ENCODE peak calls at places on chromosomes 1 and 21, in five cellular contexts. One of them, this sample, is unnamed.
A peak's percentile ranks its signal among the peaks of the same experiment; 100 is the strongest.

GRCh38 chr1:53639996-53640695 is 98.8 kb downstream of the GLIS1 start:
- DNase-seq in iris pigment epithelial cell: no peak
- DNase-seq in NCI-H345: no peak
- DNase-seq in caudate nucleus: no peak
- DNase-seq in B cell: peak; percentile 31
- DNase-seq in this sample: no peak

GRCh38 chr1:77511440-77511840 is 171.0 kb downstream of the ZZZ3 start:
- DNase-seq in NCI-H345: no peak
- DNase-seq in B cell: no peak
- DNase-seq in caudate nucleus: no peak
- DNase-seq in iris pigment epithelial cell: peak; percentile 90
- DNase-seq in this sample: no peak

GRCh38 chr1:21659099-21659923 is 9.8 kb downstream of the RAP1GAP start:
- DNase-seq in iris pigment epithelial cell: peak; percentile 35
- DNase-seq in NCI-H345: peak; percentile 82
- DNase-seq in caudate nucleus: peak; percentile 81
- DNase-seq in B cell: peak; percentile 73
- DNase-seq in this sample: peak; percentile 54

GRCh38 chr1:7430047-7430608 is 341.0 kb upstream of the VAMP3 start:
- DNase-seq in NCI-H345: no peak
- DNase-seq in caudate nucleus: no peak
- DNase-seq in B cell: no peak
- DNase-seq in iris pigment epithelial cell: no peak
- DNase-seq in this sample: no peak

GRCh38 chr1:163826500-163826899 is 504.7 kb downstream of the NUF2 start:
- DNase-seq in iris pigment epithelial cell: no peak
- DNase-seq in NCI-H345: peak; percentile 94
- DNase-seq in caudate nucleus: no peak
- DNase-seq in B cell: no peak
- DNase-seq in this sample: peak; percentile 88

GRCh38 chr1:2789164-2789985 is 12.1 kb downstream of the TTC34 start:
- DNase-seq in B cell: no peak
- DNase-seq in iris pigment epithelial cell: no peak
- DNase-seq in NCI-H345: no peak
- DNase-seq in caudate nucleus: no peak
- DNase-seq in this sample: no peak

GRCh38 chr1:16348414-16349182 is 3.7 kb downstream of the FBXO42 start:
- DNase-seq in NCI-H345: no peak
- DNase-seq in caudate nucleus: no peak
- DNase-seq in B cell: no peak
- DNase-seq in iris pigment epithelial cell: peak; percentile 85
- DNase-seq in this sample: no peak

GRCh38 chr1:229024528-229025119 is 246.3 kb upstream of the RAB4A start:
- DNase-seq in iris pigment epithelial cell: peak; percentile 91
- DNase-seq in caudate nucleus: no peak
- DNase-seq in NCI-H345: no peak
- DNase-seq in B cell: no peak
- DNase-seq in this sample: no peak

GRCh38 chr1:171641076-171641864 is 11.2 kb downstream of the MYOC start:
- DNase-seq in iris pigment epithelial cell: no peak
- DNase-seq in NCI-H345: no peak
- DNase-seq in B cell: no peak
- DNase-seq in caudate nucleus: no peak
- DNase-seq in this sample: no peak

GRCh38 chr1:43653893-43654292 is 3.9 kb downstream of the KDM4A start:
- DNase-seq in NCI-H345: no peak
- DNase-seq in B cell: no peak
- DNase-seq in caudate nucleus: no peak
- DNase-seq in iris pigment epithelial cell: no peak
- DNase-seq in this sample: no peak

GRCh38 chr1:169113613-169114119 is 7.2 kb downstream of the ATP1B1 start:
- DNase-seq in NCI-H345: no peak
- DNase-seq in caudate nucleus: no peak
- DNase-seq in B cell: no peak
- DNase-seq in iris pigment epithelial cell: peak; percentile 90
- DNase-seq in this sample: no peak

GRCh38 chr1:84774674-84775548 is 84.7 kb upstream of the SSX2IP start:
- DNase-seq in iris pigment epithelial cell: no peak
- DNase-seq in NCI-H345: peak; percentile 81
- DNase-seq in caudate nucleus: no peak
- DNase-seq in B cell: no peak
- DNase-seq in this sample: no peak

GRCh38 chr1:15942661-15943514 is 33.0 kb downstream of the ZBTB17 start:
- DNase-seq in caudate nucleus: no peak
- DNase-seq in B cell: no peak
- DNase-seq in iris pigment epithelial cell: no peak
- DNase-seq in NCI-H345: no peak
- DNase-seq in this sample: no peak

GRCh38 chr1:170126691-170127090 is 19.1 kb upstream of the NTMT2 start:
- DNase-seq in NCI-H345: no peak
- DNase-seq in B cell: no peak
- DNase-seq in caudate nucleus: no peak
- DNase-seq in iris pigment epithelial cell: peak; percentile 89
- DNase-seq in this sample: no peak

GRCh38 chr1:9868244-9868590 is 41.9 kb downstream of the CTNNBIP1 start:
- DNase-seq in B cell: no peak
- DNase-seq in iris pigment epithelial cell: no peak
- DNase-seq in NCI-H345: no peak
- DNase-seq in caudate nucleus: no peak
- DNase-seq in this sample: no peak

GRCh38 chr21:15788847-15789548 is 59.2 kb downstream of the USP25 start:
- DNase-seq in iris pigment epithelial cell: peak; percentile 88
- DNase-seq in NCI-H345: no peak
- DNase-seq in B cell: no peak
- DNase-seq in caudate nucleus: no peak
- DNase-seq in this sample: no peak

GRCh38 chr1:37726191-37726590 is 33.9 kb downstream of the CDCA8 start:
- DNase-seq in iris pigment epithelial cell: no peak
- DNase-seq in caudate nucleus: peak; percentile 43
- DNase-seq in B cell: no peak
- DNase-seq in NCI-H345: no peak
- DNase-seq in this sample: no peak

GRCh38 chr21:43323244-43324005 is 103.5 kb downstream of the SIK1 start:
- DNase-seq in B cell: no peak
- DNase-seq in NCI-H345: no peak
- DNase-seq in iris pigment epithelial cell: no peak
- DNase-seq in caudate nucleus: peak; percentile 73
- DNase-seq in this sample: no peak

GRCh38 chr1:205294914-205295310 is 26.6 kb downstream of the NUAK2 start:
- DNase-seq in B cell: no peak
- DNase-seq in NCI-H345: no peak
- DNase-seq in iris pigment epithelial cell: no peak
- DNase-seq in caudate nucleus: no peak
- DNase-seq in this sample: no peak

GRCh38 chr1:165787741-165788140 is 19.1 kb upstream of the TMCO1 start:
- DNase-seq in NCI-H345: no peak
- DNase-seq in caudate nucleus: no peak
- DNase-seq in B cell: no peak
- DNase-seq in iris pigment epithelial cell: no peak
- DNase-seq in this sample: no peak

GRCh38 chr1:151790940-151791651 is 796 bp upstream of the TDRKH start:
- DNase-seq in iris pigment epithelial cell: peak; percentile 24
- DNase-seq in B cell: no peak
- DNase-seq in NCI-H345: peak; percentile 48
- DNase-seq in caudate nucleus: no peak
- DNase-seq in this sample: peak; percentile 3

GRCh38 chr21:33729631-33730030 is 87.3 kb downstream of the ITSN1 start:
- DNase-seq in iris pigment epithelial cell: no peak
- DNase-seq in NCI-H345: no peak
- DNase-seq in B cell: no peak
- DNase-seq in caudate nucleus: no peak
- DNase-seq in this sample: no peak

GRCh38 chr1:66206563-66207154 is 327.3 kb upstream of the SGIP1 start:
- DNase-seq in NCI-H345: no peak
- DNase-seq in iris pigment epithelial cell: no peak
- DNase-seq in caudate nucleus: no peak
- DNase-seq in B cell: no peak
- DNase-seq in this sample: no peak

GRCh38 chr21:43193651-43194302 is 25.0 kb downstream of the CRYAA start:
- DNase-seq in iris pigment epithelial cell: peak; percentile 75
- DNase-seq in B cell: peak; percentile 31
- DNase-seq in caudate nucleus: no peak
- DNase-seq in NCI-H345: no peak
- DNase-seq in this sample: no peak

GRCh38 chr1:53508991-53509663 is 49.9 kb downstream of the DMRTB1 start:
- DNase-seq in B cell: no peak
- DNase-seq in NCI-H345: no peak
- DNase-seq in iris pigment epithelial cell: peak; percentile 41
- DNase-seq in caudate nucleus: no peak
- DNase-seq in this sample: no peak

GRCh38 chr1:85225624-85226380 is 25.0 kb upstream of the SYDE2 start:
- DNase-seq in NCI-H345: peak; percentile 14
- DNase-seq in caudate nucleus: no peak
- DNase-seq in B cell: no peak
- DNase-seq in iris pigment epithelial cell: peak; percentile 45
- DNase-seq in this sample: no peak